ENCODE peak calls at places on chromosomes 4 and X, in four cellular contexts. N, H, F and Q are unnamed samples.

GRCh38 chr4:7704625-7705024 is 235.0 kb downstream of the AFAP1 start:
- DNase-seq in N (no peak), H (no peak), F (no peak), Q (no peak)

GRCh38 chr4:146256328-146256727 is 42.0 kb downstream of the REELD1 start:
- DNase-seq in N (no peak), H (no peak), F (no peak), Q (no peak)

GRCh38 chr4:78693777-78694456 is 82.2 kb upstream of the BMP2K start:
- DNase-seq in N (no peak), H (no peak), F (no peak), Q (no peak)

GRCh38 chr4:105698607-105699006 is 9.9 kb downstream of the INTS12 start:
- DNase-seq in N (no peak), H (no peak), F (no peak), Q (no peak)

GRCh38 chr4:147378780-147379179 is 102.1 kb upstream of the EDNRA start:
- DNase-seq in N (peak; percentile 23), H (no peak), F (no peak), Q (no peak)

GRCh38 chr4:123077330-123077729 is 154.9 kb upstream of the NUDT6 start:
- DNase-seq in N (no peak), H (no peak), F (no peak), Q (no peak)

GRCh38 chr4:8791609-8792008 is 80.0 kb downstream of the HMX1 start:
- DNase-seq in N (no peak), H (no peak), F (no peak), Q (no peak)

GRCh38 chr4:179353791-179354190 is 1911.6 kb upstream of the AGA start:
- DNase-seq in N (no peak), H (no peak), F (no peak), Q (no peak)

GRCh38 chr4:125042031-125042430 is 272.7 kb upstream of the FAT4 start:
- DNase-seq in N (no peak), H (no peak), F (no peak), Q (no peak)

GRCh38 chr4:139267301-139267700 is 12.7 kb downstream of the MGARP start:
- DNase-seq in N (no peak), H (no peak), F (no peak), Q (no peak)

GRCh38 chrX:23503835-23504539 is 163.3 kb upstream of the PRDX4 start:
- DNase-seq in N (no peak), H (peak; percentile 76), F (peak; percentile 73), Q (no peak)

GRCh38 chr4:108556166-108556565 is 64.2 kb upstream of the RPL34 start:
- DNase-seq in N (no peak), H (no peak), F (no peak), Q (no peak)

GRCh38 chr4:101229116-101229515 is 118.2 kb downstream of the PPP3CA start:
- DNase-seq in N (no peak), H (no peak), F (no peak), Q (no peak)

GRCh38 chr4:118354913-118355312 is 2.1 kb upstream of the PRSS12 start:
- DNase-seq in N (no peak), H (no peak), F (no peak), Q (no peak)

GRCh38 chr4:89382439-89382838 is 74.8 kb upstream of the GPRIN3 start:
- DNase-seq in N (no peak), H (no peak), F (no peak), Q (no peak)

GRCh38 chr4:21209854-21210253 is 509.6 kb downstream of the PACRGL start:
- DNase-seq in N (no peak), H (no peak), F (no peak), Q (no peak)

GRCh38 chrX:69262036-69262905 is 97.0 kb upstream of the PJA1 start:
- DNase-seq in N (no peak), H (no peak), F (no peak), Q (no peak)

GRCh38 chr4:106587558-106587957 is 219.0 kb upstream of the GIMD1 start:
- DNase-seq in N (no peak), H (peak; percentile 9), F (no peak), Q (no peak)

GRCh38 chr4:184355111-184355604 is 119.2 kb downstream of the IRF2 start:
- DNase-seq in N (no peak), H (peak; percentile 19), F (peak; percentile 58), Q (no peak)

GRCh38 chrX:139932077-139932900 is 564 bp downstream of the ATP11C start:
- DNase-seq in N (no peak), H (peak; percentile 10), F (peak; percentile 19), Q (peak; percentile 30)

GRCh38 chrX:107712231-107713204 is 63.1 kb downstream of the TSC22D3 start:
- DNase-seq in N (no peak), H (no peak), F (peak; percentile 80), Q (peak; percentile 46)
- TF ChIP-seq POLR2A in N (no peak), H (no peak), F (peak; percentile 41), Q (peak; percentile 18)

GRCh38 chr4:127648061-127648460 is 15.3 kb downstream of the INTU start:
- DNase-seq in N (no peak), H (no peak), F (no peak), Q (no peak)

GRCh38 chr4:127641524-127641923 is 8.8 kb downstream of the INTU start:
- DNase-seq in N (no peak), H (no peak), F (no peak), Q (no peak)

GRCh38 chr4:127643791-127644190 is 11.0 kb downstream of the INTU start:
- DNase-seq in N (no peak), H (no peak), F (no peak), Q (no peak)

DNA sequence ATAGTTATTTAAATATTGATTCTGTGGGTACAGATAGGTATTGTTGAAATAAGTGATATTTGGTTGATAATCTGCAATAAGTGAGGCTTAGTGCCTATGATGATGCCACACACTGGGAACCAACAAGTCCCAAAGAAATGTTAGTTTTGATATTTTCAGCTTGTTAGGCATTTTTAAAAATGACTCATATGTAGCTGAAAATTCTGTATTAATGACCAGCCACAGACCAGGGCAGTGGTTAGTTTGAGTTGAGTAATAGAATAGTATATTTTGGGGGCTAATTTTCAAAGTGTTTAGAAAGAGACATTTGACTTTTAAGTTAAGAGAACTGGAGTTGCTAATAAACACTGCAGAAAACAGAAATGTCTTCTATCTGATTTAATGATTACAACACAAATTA is 9.4 kb downstream of the INTU start:
- DNase-seq in N (no peak), H (no peak), F (no peak), Q (no peak)
- H3K27ac ChIP-seq in N (no peak overlapping the region), H (no peak overlapping the region), F (no peak overlapping the region), Q (no peak overlapping the region)

DNA sequence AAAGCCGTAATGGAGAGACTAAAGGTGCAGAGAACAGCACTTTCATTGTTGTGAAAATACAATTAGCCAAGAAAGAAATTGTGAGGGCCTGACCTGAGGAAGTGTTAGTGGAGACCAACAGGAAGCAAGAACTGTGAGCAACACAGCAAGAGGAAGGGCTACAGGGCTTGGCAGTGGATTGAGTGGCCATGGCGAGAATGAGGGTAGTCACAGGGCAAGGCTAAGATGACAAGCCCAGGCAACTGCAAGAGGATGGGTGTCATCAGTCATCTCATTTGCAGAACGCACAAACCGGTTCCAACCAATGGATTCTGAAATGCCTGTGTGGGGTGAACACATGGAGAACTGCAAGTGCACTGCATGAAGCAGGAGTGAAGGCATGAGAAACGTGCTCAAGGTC is 3.6 kb downstream of the SLC10A6 start:
- DNase-seq in N (no peak), H (no peak), F (no peak), Q (no peak)
- H3K4me3 ChIP-seq in N (no peak overlapping the region), H (no peak overlapping the region), F (no peak overlapping the region), Q (no peak overlapping the region)

DNA sequence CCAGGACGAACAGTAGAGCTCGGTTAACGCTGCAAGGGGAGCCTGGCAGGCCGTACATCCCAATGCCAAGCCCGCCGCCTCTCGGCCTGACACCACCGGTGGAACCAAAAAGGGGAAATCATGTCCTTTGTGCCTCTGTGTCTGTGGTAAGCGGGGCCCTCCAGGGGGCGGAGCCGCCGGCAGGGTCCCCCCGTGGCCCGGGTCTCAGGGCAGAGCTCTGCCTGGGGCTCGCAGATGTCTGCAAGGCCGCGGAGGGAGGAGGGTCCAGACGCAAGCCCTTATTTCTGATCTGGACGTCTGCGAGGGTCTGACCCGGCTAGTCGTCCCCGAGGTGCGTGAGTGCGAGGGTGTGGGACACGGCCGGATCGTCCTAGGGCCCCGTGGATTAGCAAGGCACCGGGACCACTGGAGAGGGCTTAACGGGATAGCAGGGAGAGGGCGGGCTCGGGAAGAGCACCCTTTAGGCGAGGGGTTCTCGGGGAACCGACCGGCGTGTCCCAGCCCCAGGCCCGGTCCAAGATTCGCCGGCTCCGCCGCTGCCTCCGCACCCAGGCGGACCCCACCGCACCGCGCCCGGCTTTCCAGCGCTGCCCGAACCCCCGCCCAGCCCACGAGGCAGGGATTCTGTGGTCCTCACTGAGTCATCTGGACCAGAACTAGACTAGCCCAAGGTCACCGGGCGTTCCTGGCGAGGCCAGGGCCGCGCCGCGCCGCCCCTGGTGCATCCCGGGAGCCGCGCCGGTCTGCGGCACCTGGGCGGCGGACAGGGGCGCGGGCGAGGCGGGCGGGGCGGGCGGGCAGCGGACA is 858 bp upstream of the FAM193A start:
- DNase-seq in N (no peak), H (peak; percentile 19), F (peak; percentile 52), Q (peak; percentile 65)
- TF ChIP-seq POLR2A in N (peak; percentile 69), H (no peak), F (peak; percentile 88), Q (peak; percentile 61)

DNA sequence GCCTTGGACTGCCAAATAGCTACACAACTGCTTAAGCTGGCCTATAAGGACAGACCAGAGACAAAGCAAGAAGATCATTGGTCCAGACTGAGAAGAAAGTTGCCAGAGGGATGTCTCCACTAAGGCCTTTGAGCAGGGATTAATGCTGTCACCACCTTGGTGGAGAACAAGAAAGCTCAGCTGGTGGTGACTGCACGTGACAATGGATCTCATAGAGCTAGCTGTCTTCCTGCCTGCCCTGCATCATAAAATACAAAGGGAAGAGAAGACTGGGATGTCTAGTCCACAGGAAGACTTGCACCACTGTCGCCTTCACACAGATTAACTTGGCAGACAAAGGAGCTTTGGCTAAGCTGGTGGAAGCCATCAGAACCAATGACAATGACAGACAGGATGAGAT is 40.5 kb upstream of the FAM120C start:
- DNase-seq in N (no peak), H (no peak), F (no peak), Q (no peak)
- H3K27ac ChIP-seq in N (no peak overlapping the region), H (no peak overlapping the region), F (no peak overlapping the region), Q (no peak overlapping the region)

DNA sequence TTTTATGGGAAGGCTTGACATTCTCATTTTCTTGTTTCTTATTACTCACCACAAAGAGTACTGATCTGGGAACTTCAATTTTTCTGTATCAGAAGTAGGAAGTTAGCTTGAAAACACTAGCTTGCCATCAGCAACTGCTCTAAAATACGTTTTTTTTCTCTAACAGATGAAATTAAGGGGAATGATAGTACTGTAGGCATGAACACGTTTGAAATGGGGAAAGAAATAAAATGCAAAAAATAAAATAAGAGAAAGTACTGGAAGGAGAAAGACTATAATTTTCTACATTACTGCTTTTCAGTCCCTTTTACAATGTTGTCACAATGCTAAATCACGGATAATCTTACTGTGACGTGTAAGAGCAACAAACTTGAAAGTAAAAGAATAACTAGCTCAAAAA is 1.5 kb downstream of the RADX start:
- DNase-seq in N (no peak), H (no peak), F (no peak), Q (no peak)
- H3K4me3 ChIP-seq in N (no peak overlapping the region), H (no peak overlapping the region), F (no peak overlapping the region), Q (no peak overlapping the region)

DNA sequence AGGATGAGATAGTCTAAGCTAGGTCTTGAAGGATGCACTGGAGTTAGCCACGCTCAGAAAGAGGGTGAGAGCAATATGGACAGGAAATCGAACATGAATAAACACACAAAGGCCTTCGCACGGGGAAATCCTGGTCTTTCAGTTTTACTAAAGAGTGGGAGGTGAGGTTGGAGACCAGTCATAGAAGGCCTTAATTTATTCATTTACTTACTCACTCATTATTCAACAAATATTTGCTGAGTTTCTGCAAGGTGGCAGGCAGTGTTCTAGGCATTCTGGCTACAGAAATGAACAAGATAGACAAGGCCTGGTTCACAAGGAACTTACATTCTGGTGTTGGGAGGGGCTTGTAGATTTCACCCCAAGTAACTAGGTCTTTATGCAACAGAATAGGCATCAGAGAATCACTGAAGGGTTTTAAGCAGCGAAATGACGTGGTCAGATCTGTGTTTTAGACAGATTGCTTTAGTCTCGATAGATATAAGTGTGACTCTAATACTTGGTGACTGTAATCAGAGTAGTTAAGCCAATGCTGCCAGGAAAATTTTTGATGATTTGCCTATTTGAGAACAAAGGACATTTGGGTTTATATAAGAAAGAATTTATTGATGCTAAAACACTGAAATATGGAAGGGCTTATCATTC is 184.3 kb upstream of the CASK start:
- DNase-seq in N (no peak), H (no peak), F (no peak), Q (no peak)
- TF ChIP-seq POLR2A in N (no peak), H (no peak), F (no peak), Q (no peak)